ENCODE peak calls at places on chromosomes 1 and 21, in nine cellular contexts. S is transverse colon, G is stomach, E is H1, P is GM12891, N is endothelial cell of umbilical vein, A is HL-60, B is spleen, D is sigmoid colon. L is an unnamed sample.

GRCh38 chr1:79304131-79304530 is 297.6 kb upstream of the ADGRL4 start:
- DNase-seq in B (no peak), N (no peak), D (no peak), P (no peak), G (no peak), E (no peak), A (no peak), S (no peak), L (no peak)

GRCh38 chr1:58391056-58391455 is 155.5 kb downstream of the OMA1 start:
- DNase-seq in D (no peak), G (no peak), P (no peak), B (peak), N (no peak), E (no peak), A (peak), S (no peak), L (no peak)

GRCh38 chr1:63890468-63890867 is 116.7 kb downstream of the ROR1 start:
- DNase-seq in N (no peak), E (no peak), B (no peak), P (no peak), G (no peak), S (no peak), D (no peak), A (no peak), L (no peak)

GRCh38 chr1:165063181-165063955 is 293.1 kb downstream of the LMX1A start:
- DNase-seq in B (no peak), P (no peak), E (no peak), D (peak), N (no peak), S (no peak), G (no peak), A (no peak), L (no peak)

GRCh38 chr1:227757781-227758180 is 22.5 kb downstream of the SNAP47 start:
- DNase-seq in N (no peak), D (no peak), B (no peak), S (no peak), E (no peak), P (no peak), A (no peak), G (no peak), L (no peak)

GRCh38 chr1:53629101-53629691 is 109.8 kb downstream of the GLIS1 start:
- DNase-seq in G (peak), P (no peak), A (no peak), E (no peak), B (peak), S (no peak), D (no peak), N (no peak), L (no peak)

GRCh38 chr1:40662151-40662550 is 3.3 kb downstream of the RIMS3 start:
- DNase-seq in B (no peak), D (no peak), P (no peak), N (no peak), S (no peak), A (no peak), G (no peak), E (no peak), L (no peak)

GRCh38 chr21:28193189-28193588 is 799.5 kb downstream of the LTN1 start:
- DNase-seq in P (no peak), B (no peak), D (no peak), G (no peak), S (no peak), A (no peak), E (no peak), N (no peak), L (no peak)

GRCh38 chr21:45981154-45981606 is 390 bp upstream of the COL6A1 start:
- DNase-seq in E (no peak), B (peak), P (peak), G (peak), N (peak), S (peak), D (peak), A (peak), L (peak)

GRCh38 chr1:39469150-39469549 is 22.3 kb upstream of the BMP8A start:
- DNase-seq in D (no peak), B (no peak), A (no peak), G (no peak), P (no peak), E (no peak), N (no peak), S (no peak), L (no peak)

GRCh38 chr1:169109561-169110134 is 3.2 kb downstream of the ATP1B1 start:
- DNase-seq in A (peak), N (peak), S (peak), D (peak), P (no peak), G (peak), E (no peak), B (no peak), L (no peak)

GRCh38 chr1:116770625-116771024 is 16.4 kb downstream of the CD2 start:
- DNase-seq in E (no peak), P (no peak), D (no peak), A (no peak), G (no peak), S (no peak), B (no peak), N (no peak), L (no peak)

GRCh38 chr1:153397056-153397923 is 6.4 kb upstream of the S100A8 start:
- DNase-seq in P (no peak), A (no peak), N (no peak), S (no peak), G (no peak), D (no peak), B (no peak), E (no peak), L (no peak)

DNA sequence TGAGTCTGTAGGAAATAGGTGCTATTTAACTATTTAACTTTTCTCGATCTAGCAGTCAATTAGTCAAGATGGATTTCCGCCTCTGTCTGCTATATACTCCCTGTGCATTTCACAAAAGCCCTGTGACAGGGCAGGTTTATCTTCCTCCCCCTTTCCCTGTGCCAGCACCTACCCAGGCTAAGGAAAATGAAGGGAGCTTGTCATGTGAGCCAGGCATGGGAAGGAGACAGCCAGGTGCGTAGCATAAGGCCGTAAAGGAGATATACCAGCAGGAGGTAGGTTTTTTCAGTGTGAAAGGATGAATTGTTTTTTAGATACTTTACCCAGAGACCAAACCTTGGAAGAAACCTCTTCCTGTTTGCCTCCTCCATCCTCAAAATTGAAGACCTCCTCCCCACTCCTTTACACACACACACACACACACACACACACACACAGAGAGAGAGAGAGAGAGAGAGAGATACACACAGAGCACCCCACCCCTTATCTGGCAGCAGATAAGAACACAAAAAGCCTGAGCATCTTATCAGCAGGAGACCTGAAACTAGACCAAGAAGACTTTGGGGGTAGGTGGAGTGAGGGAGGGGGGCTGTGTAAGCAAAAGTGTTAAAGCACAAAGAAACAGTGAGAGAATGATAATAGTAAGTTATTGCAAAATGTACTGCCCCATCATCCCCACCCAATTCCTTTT is 12.0 kb upstream of the TARBP1 start:
- DNase-seq in S (no peak), P (no peak), D (no peak), E (no peak), G (no peak), B (no peak), A (no peak), N (no peak), L (no peak)
- TF ChIP-seq POLR2AphosphoS5 in S (no peak), P (no peak), D (no peak), E (no peak), G (no peak), B (no peak), A (no peak), N (no peak), L (no peak)

DNA sequence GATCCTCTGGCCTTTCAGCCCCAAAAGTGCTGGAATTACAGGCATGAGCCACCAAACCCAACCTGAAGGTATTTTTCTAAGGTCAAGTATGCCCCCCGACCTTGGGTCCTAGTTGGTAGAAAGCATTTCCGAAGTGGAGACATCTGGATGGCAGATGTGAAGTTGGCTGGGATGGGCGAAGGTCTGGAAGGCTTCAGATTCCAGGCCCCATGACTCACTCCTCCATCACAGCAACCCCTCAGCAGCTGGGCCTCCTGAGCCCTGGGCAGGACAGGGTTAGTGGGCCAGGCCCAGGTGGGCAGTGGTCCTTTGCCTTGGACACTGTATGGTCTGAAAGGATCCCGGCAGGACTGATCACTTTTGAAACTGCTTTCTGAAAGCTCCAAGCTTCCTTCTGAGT is 23.3 kb downstream of the NAV1 start:
- DNase-seq in G (no peak), E (no peak), N (no peak), A (no peak), B (no peak), P (no peak), D (peak), S (no peak), L (no peak)
- TF ChIP-seq POLR2AphosphoS5 in G (no peak), E (no peak), N (no peak), A (no peak), B (no peak), P (no peak), D (peak), S (no peak), L (no peak)

GRCh38 chr21:33386222-33386784 is 16.9 kb upstream of the IFNGR2 start:
- DNase-seq in D (no peak), G (no peak), A (no peak), N (no peak), B (no peak), P (no peak), S (no peak), E (no peak), L (no peak)
- TF ChIP-seq POLR2AphosphoS5 in D (no peak), G (no peak), A (no peak), N (no peak), B (no peak), P (no peak), S (no peak), E (no peak), L (no peak)

GRCh38 chr1:151146416-151147131 is at the start of gene SEMA6C:
- DNase-seq in E (no peak), N (peak), B (peak), A (peak), S (peak), P (peak), G (peak), D (peak), L (peak)
- TF ChIP-seq POLR2AphosphoS5 in E (no peak), N (peak), B (peak), A (no peak), S (peak), P (no peak), G (peak), D (peak), L (no peak)

DNA sequence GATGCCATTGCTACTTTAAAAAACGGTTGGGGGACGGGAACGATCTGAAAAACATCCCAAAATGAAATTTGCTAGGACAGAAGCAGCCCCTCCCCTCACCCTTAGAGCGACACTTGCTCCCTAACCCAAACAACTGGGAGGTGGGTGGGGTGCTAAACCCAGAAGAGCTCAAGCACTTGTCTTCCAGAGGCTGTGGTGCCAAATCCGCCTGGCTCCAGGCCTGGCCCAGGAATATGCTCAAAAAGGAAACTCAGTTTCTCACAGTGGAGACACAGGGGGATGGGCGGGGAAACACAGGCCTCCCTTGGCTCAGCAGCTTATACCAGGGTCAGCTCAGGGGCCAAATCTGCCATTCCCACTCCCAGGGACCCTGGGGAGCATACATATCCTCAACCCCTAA is 658 bp upstream of the PBXIP1 start:
- DNase-seq in P (no peak), G (no peak), S (no peak), E (no peak), A (no peak), B (peak), N (peak), D (peak), L (no peak)
- TF ChIP-seq POLR2AphosphoS5 in P (no peak), G (no peak), S (no peak), E (no peak), A (peak), B (no peak), N (no peak), D (no peak), L (no peak)

DNA sequence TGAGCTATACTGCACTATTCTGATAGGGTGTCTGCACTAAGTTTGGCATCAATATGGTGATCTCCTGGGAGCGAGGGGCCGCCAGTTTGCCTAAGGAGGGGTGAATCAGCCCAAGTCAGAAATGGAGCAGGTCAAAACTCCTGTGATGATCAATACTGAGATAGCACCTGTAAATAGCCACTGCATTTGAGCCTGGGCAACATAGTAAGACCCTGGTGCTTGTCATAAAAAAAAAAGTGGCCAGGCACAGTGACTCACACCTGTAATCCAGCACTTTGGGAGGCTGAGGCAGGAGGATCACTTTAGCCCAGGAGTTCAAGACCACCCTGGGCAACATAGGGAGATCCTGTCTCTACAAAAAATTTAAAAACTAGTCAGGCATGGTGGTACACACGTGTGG is 11.6 kb upstream of the ZDHHC18 start:
- DNase-seq in P (no peak), N (no peak), S (no peak), G (no peak), A (no peak), B (no peak), E (no peak), D (no peak), L (no peak)
- TF ChIP-seq POLR2AphosphoS5 in P (no peak), N (no peak), S (no peak), G (no peak), A (no peak), B (no peak), E (no peak), D (no peak), L (no peak)

DNA sequence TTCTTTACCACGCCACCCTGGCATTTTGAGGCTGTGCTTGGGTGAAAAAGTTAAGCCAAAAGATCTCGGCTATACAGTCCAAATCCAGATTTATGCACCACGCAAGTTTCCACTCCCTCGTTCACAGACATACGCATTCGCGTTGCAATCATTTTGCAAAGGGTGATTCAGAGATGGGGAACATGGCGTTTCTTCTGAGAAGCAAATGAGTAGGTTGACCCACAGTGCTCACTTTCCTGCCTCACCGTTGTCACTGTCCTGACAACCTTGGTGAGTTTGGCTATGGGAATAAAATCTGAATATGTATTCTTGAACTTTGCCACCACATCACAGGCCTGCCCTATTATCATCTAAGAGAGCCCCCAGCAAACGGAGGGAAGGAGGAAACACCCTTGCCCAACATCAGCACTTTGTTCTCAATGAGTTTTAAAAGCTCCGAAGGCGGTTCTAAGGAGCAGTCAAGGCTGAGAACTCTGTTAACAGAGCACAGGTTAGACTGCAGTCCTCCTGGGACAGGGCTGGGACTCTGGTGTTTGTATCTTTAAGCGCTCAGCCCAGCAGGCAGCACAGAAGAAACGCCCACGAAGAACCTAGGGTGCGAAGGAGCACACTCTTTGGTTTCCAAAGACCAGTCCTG is 86.4 kb downstream of the RUNX1 start:
- DNase-seq in B (no peak), D (no peak), A (no peak), N (no peak), E (no peak), G (no peak), P (no peak), S (no peak), L (no peak)
- TF ChIP-seq POLR2AphosphoS5 in B (no peak), D (no peak), A (no peak), N (no peak), E (no peak), G (no peak), P (no peak), S (no peak), L (no peak)

GRCh38 chr1:9892563-9893528 is 17.2 kb downstream of the CTNNBIP1 start:
- DNase-seq in E (no peak), N (peak), S (peak), D (no peak), A (peak), G (peak), B (peak), P (no peak), L (no peak)
- TF ChIP-seq POLR2AphosphoS5 in E (no peak), N (no peak), S (no peak), D (no peak), A (peak), G (no peak), B (no peak), P (no peak), L (no peak)

DNA sequence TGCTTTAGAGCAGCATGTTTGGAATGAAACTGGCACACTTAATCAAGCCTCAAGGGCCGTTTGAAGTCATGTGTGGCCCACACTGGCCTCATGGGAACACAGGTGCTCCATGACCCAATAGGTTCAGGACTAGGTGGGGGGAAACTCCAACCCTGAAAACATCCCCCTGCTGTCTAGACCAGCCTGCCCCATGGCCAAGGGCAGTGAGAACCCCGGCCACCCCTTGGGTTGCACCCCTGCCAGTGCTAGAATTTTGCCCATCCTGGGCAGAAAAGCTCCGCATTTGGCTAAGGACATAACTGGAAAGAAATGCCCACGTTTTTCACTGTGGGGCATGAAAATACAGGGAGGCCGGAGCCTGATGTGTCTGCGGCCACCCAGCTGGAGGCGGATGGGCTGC is 6.1 kb upstream of the PTGER3 start:
- DNase-seq in N (no peak), S (no peak), E (no peak), P (no peak), G (no peak), A (no peak), D (no peak), B (peak), L (no peak)
- TF ChIP-seq POLR2AphosphoS5 in N (no peak), S (no peak), E (no peak), P (no peak), G (no peak), A (peak), D (no peak), B (no peak), L (no peak)